ENCODE peak calls at places on chromosomes 1 and 21, in nine cellular contexts. R, O, F, Y, N, A, I, V and D are unnamed samples.

GRCh38 chr1:203112451-203112850 is 15.1 kb upstream of the ADORA1 start:
- DNase-seq in R (no peak), O (no peak), F (no peak), Y (no peak), N (no peak), A (no peak), I (no peak), V (no peak), D (no peak)

GRCh38 chr1:93433407-93433961 is 14.4 kb upstream of the FNBP1L start:
- DNase-seq in R (no peak), O (no peak), F (peak; percentile 41), Y (no peak), N (no peak), A (no peak), I (no peak), V (no peak), D (no peak)

GRCh38 chr21:37435120-37435519 is 68.5 kb downstream of the DYRK1A start:
- DNase-seq in R (peak; percentile 48), O (peak; percentile 51), F (no peak), Y (peak; percentile 85), N (peak; percentile 65), A (peak; percentile 27), I (peak; percentile 54), V (no peak), D (peak; percentile 67)

GRCh38 chr1:173917635-173918493 is 737 bp upstream of the SERPINC1 start:
- DNase-seq in R (no peak), O (no peak), F (no peak), Y (no peak), N (no peak), A (no peak), I (no peak), V (no peak), D (no peak)

GRCh38 chr1:228350831-228351781 is 55.5 kb downstream of the TRIM11 start:
- DNase-seq in R (no peak), O (no peak), F (no peak), Y (no peak), N (no peak), A (no peak), I (no peak), V (no peak), D (no peak)

GRCh38 chr1:55018395-55018794 is 19.7 kb downstream of the BSND start:
- DNase-seq in R (no peak), O (no peak), F (no peak), Y (no peak), N (no peak), A (no peak), I (no peak), V (no peak), D (no peak)

GRCh38 chr1:53919675-53920066 is 25.7 kb downstream of the DIO1 start:
- DNase-seq in R (no peak), O (no peak), F (no peak), Y (no peak), N (no peak), A (no peak), I (no peak), V (no peak), D (no peak)

GRCh38 chr21:43984905-43985689 is 27.0 kb upstream of the TRAPPC10 start:
- DNase-seq in R (no peak), O (peak; percentile 6), F (no peak), Y (no peak), N (no peak), A (no peak), I (no peak), V (no peak), D (no peak)

GRCh38 chr1:66443793-66444192 is 90.2 kb upstream of the SGIP1 start:
- DNase-seq in R (peak; percentile 21), O (no peak), F (no peak), Y (no peak), N (peak; percentile 26), A (no peak), I (no peak), V (no peak), D (no peak)

GRCh38 chr1:1259948-1260614 is 13.6 kb upstream of the C1QTNF12 start:
- DNase-seq in R (no peak), O (no peak), F (no peak), Y (no peak), N (no peak), A (no peak), I (no peak), V (no peak), D (no peak)

GRCh38 chr1:36482724-36483388 is at the start of gene CSF3R:
- DNase-seq in R (no peak), O (no peak), F (no peak), Y (no peak), N (no peak), A (no peak), I (no peak), V (no peak), D (no peak)

GRCh38 chr1:235910357-235911299 is 43.9 kb upstream of the LYST start:
- DNase-seq in R (peak; percentile 51), O (peak; percentile 99), F (peak; percentile 49), Y (peak; percentile 77), N (peak; percentile 63), A (no peak), I (peak; percentile 94), V (no peak), D (peak; percentile 66)

GRCh38 chr1:235404190-235404589 is 37.0 kb downstream of the TBCE start:
- DNase-seq in R (no peak), O (peak; percentile 36), F (no peak), Y (no peak), N (no peak), A (no peak), I (no peak), V (no peak), D (no peak)